ENCODE peak calls at places on chromosomes 16 and 17, in six cellular contexts. A is fibroblast of lung, I is HCT116, J is SK-N-SH, N is uterus, G is upper lobe of right lung. K is an unnamed sample.

GRCh38 chr17:50559674-50560184 is 786 bp upstream of the CACNA1G start:
- DNase-seq in G (no peak), N (peak), I (peak), J (peak), A (peak), K (no peak)

GRCh38 chr16:81315271-81316175 is 761 bp downstream of the GAN start:
- DNase-seq in J (peak), I (no peak), A (peak), N (peak), G (peak), K (peak)

GRCh38 chr16:87003414-87003755 is 313.8 kb downstream of the C16orf95 start:
- DNase-seq in N (no peak), G (no peak), I (no peak), A (no peak), J (no peak), K (no peak)

GRCh38 chr16:21625026-21625425 is 25.6 kb downstream of the METTL9 start:
- DNase-seq in N (no peak), A (no peak), J (no peak), G (no peak), I (no peak), K (no peak)

GRCh38 chr16:14289692-14290340 is 218.7 kb downstream of the MRTFB start:
- DNase-seq in J (peak), G (no peak), I (peak), N (no peak), A (peak), K (no peak)

GRCh38 chr16:47727131-47727530 is 266.0 kb downstream of the PHKB start:
- DNase-seq in G (no peak), N (no peak), J (no peak), A (no peak), I (no peak), K (no peak)

GRCh38 chr17:72730091-72730490 is 362.4 kb downstream of the SLC39A11 start:
- DNase-seq in J (no peak), N (no peak), G (no peak), A (peak), I (no peak), K (no peak)

GRCh38 chr16:1884155-1884760 is 12.3 kb upstream of the MEIOB start:
- DNase-seq in I (peak), J (peak), N (no peak), G (no peak), A (no peak), K (no peak)

GRCh38 chr16:30914849-30915248 is 8.5 kb upstream of the FBXL19 start:
- DNase-seq in I (no peak), G (no peak), J (no peak), A (no peak), N (no peak), K (no peak)

GRCh38 chr17:26818736-26819135 is 475.2 kb upstream of the WSB1 start:
- DNase-seq in A (peak), N (no peak), I (peak), J (no peak), G (no peak), K (peak)

GRCh38 chr17:20156196-20157077 is 147.3 kb downstream of the SPECC1 start:
- DNase-seq in J (peak), N (peak), G (peak), I (peak), A (peak), K (no peak)

GRCh38 chr17:42502091-42502490 is 34.0 kb upstream of the NAGLU start:
- DNase-seq in G (no peak), J (no peak), N (no peak), I (no peak), A (no peak), K (no peak)

GRCh38 chr17:9274119-9274445 is 252.8 kb downstream of the NTN1 start:
- DNase-seq in G (no peak), A (no peak), I (no peak), N (no peak), J (no peak), K (no peak)

GRCh38 chr17:43219746-43220380 is 8.2 kb downstream of the TMEM106A start:
- DNase-seq in I (no peak), A (no peak), G (peak), N (no peak), J (no peak), K (no peak)

GRCh38 chr17:58329035-58329807 is 626 bp upstream of the TSPOAP1 start:
- DNase-seq in A (no peak), J (peak), N (no peak), I (no peak), G (peak), K (peak)

GRCh38 chr16:622920-623280 is 7.9 kb upstream of the WFIKKN1 start:
- DNase-seq in J (no peak), I (no peak), N (no peak), G (no peak), A (no peak), K (no peak)

GRCh38 chr17:58156839-58157803 is 8.9 kb downstream of the OR4D1 start:
- DNase-seq in G (peak), A (no peak), N (no peak), J (peak), I (no peak), K (no peak)

GRCh38 chr17:63450551-63450950 is 4.4 kb upstream of the CYB561 start:
- DNase-seq in G (no peak), J (peak), A (no peak), N (no peak), I (no peak), K (no peak)

GRCh38 chr17:18968945-18969887 is 17.3 kb downstream of the SLC5A10 start:
- DNase-seq in N (peak), J (no peak), A (no peak), G (no peak), I (no peak), K (no peak)

GRCh38 chr17:45222273-45222993 is 748 bp downstream of the FMNL1 start:
- DNase-seq in A (no peak), J (peak), N (no peak), G (no peak), I (no peak), K (no peak)

DNA sequence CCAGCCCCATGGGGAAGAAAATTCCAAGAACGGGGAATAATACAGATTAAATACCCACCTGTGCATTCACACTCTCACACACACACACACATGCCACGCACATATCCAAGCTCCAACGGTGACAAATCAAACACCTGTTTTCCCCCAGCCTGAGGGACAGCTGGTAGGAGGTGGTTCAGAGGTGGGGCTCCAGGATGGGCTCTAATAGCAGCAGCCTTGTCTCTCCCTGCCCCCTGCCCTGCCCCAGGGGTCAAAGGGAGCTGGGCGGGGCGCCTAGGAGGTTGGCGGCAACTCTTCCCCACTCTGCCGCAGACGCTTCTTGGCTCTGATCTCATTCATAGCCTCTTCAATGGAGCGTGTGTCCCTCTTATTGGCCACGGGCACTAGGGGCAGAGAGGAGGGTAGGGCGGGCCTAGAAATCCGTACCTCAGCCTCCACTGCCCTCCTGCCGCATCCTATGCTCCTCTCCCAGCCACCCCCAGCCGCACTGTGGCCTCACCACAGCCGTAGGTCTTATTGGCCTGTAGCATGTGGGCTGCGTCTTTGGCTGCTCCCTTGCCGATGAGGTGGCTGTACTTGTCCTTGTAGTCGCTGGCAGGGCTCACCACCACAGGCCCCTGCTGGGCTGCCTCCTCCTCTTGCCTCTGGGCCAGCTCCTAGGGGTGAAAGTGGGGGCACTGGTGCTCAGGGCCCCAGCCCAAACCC is 8.2 kb downstream of the SPAG7 start:
- DNase-seq in I (no peak), A (no peak), N (no peak), G (no peak), J (no peak), K (no peak)
- H3K4me3 ChIP-seq in I (no peak), A (no peak), N (no peak), G (no peak), J (no peak), K (no peak)

GRCh38 chr16:74623214-74623842 is 16.4 kb upstream of the GLG1 start:
- DNase-seq in G (no peak), N (no peak), J (peak), A (peak), I (no peak), K (no peak)
- TF ChIP-seq CTCF in G (peak), N (peak), J (peak), A (peak), I (peak), K (peak)

DNA sequence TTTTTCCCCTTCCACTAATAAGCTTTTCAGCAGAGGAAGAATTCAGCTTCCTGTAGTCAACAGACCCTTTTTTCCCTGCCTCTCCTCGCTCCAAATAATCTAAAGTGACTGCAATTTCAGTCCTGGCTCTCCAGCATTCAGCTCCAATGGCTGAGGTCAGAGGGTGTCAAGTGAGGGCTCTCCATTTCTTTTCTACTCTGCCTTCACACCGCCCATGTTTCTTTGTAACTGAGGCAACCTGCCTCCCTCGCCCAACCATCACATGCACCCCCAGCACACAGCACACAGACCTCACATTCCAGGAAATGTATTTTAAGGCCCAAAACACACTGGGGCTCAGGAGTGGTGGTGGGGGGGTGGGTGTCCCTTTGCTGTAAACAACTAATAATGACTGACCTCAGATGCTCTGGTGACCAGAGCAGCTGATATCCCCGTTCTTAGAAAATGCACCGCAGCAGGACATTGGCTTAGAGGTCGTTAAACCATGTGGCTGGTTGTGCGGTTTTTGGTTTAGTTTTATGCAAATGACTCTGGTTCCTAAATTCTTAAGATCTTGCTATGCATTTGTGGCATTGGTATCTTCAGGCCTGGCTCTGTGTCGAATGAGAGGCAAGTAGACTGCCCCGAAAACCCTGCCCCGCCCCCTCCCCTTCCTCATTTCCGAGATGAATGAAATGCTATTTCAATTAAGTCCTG is 203.6 kb downstream of the ZFHX3 start:
- DNase-seq in N (no peak), I (no peak), A (no peak), J (no peak), G (no peak), K (no peak)
- H3K4me3 ChIP-seq in N (no peak), I (no peak), A (no peak), J (no peak), G (no peak), K (no peak)

DNA sequence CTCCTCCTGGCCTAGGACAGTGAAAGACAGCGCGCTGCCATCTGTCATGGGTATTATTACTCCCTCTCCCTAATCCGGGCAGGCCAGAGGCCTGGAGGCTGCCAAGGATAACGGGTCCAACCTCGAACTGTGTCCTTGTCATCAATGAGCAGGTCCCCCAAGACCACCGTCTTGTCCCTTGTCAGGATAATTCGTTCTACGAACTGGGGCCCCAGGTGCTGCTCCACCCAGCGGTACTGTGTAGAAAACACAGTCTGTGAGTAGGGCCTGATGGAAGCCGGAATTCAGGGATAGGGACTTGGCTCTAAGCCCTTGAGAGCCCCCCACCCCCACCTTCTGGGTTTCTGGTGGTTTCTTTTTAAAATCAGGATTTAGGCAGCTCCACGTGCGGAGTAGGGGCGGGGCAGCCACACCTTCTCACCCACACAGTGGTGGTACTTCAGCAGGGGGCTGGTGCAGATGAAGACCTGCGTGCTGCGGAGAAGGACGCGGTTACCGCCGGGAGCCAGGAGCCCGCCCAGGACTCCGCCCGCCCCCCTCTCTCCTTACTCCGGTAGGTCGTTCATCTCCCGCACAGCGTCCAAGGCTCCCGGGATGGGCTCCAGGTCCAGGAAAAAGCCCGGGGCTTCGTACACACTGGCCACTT is 787 bp downstream of the NT5C start:
- DNase-seq in J (peak), N (peak), I (peak), A (peak), G (peak), K (no peak)
- TF ChIP-seq CTCF in J (peak), N (peak), I (peak), A (peak), G (peak), K (peak)

GRCh38 chr17:562174-562573 is 152.5 kb downstream of the VPS53 start:
- DNase-seq in A (no peak), I (no peak), N (no peak), J (no peak), G (no peak), K (no peak)

GRCh38 chr17:559699-560378 is 154.8 kb downstream of the VPS53 start:
- DNase-seq in G (no peak), I (no peak), N (peak), J (no peak), A (peak), K (no peak)

GRCh38 chr17:561118-561517 is 153.5 kb downstream of the VPS53 start:
- DNase-seq in J (no peak), N (no peak), G (no peak), A (peak), I (no peak), K (no peak)

GRCh38 chr17:557371-557770 is 157.3 kb downstream of the VPS53 start:
- DNase-seq in J (no peak), I (no peak), N (no peak), A (no peak), G (no peak), K (no peak)

GRCh38 chr17:560379-560935 is 154.2 kb downstream of the VPS53 start:
- DNase-seq in J (no peak), I (no peak), A (no peak), G (no peak), N (no peak), K (no peak)
- H3K4me3 ChIP-seq in J (no peak), I (no peak), A (no peak), G (no peak), N (no peak), K (no peak)

GRCh38 chr17:68910256-68910705 is 44.9 kb downstream of the ABCA8 start:
- DNase-seq in N (peak), G (no peak), A (peak), J (no peak), I (no peak), K (no peak)

GRCh38 chr17:68908045-68908444 is 47.1 kb downstream of the ABCA8 start:
- DNase-seq in G (no peak), J (no peak), A (no peak), I (no peak), N (no peak), K (no peak)

GRCh38 chr17:68903294-68903693 is 51.9 kb downstream of the ABCA8 start:
- DNase-seq in A (no peak), G (no peak), J (no peak), I (no peak), N (no peak), K (no peak)

GRCh38 chr17:68909066-68909465 is 46.1 kb downstream of the ABCA8 start:
- DNase-seq in G (no peak), A (peak), I (peak), J (no peak), N (peak), K (peak)

GRCh38 chr17:68906638-68907037 is 48.6 kb downstream of the ABCA8 start:
- DNase-seq in A (peak), J (peak), N (no peak), I (peak), G (no peak), K (no peak)
- TF ChIP-seq CTCF in A (peak), J (peak), N (no peak), I (peak), G (peak), K (peak)

GRCh38 chr17:48037036-48037881 is at the start of gene COPZ2:
- DNase-seq in A (peak), N (peak), G (peak), I (no peak), J (peak), K (no peak)

GRCh38 chr17:48038687-48039086 is 1.1 kb upstream of the COPZ2 start:
- DNase-seq in A (no peak), G (no peak), I (no peak), N (no peak), J (no peak), K (no peak)

GRCh38 chr17:48036693-48037035 is 933 bp downstream of the COPZ2 start:
- DNase-seq in G (no peak), A (no peak), I (no peak), N (no peak), J (no peak), K (no peak)

GRCh38 chr17:48043171-48043570 is 5.0 kb upstream of the NFE2L1 start:
- DNase-seq in I (no peak), A (no peak), G (no peak), J (no peak), N (no peak), K (no peak)

DNA sequence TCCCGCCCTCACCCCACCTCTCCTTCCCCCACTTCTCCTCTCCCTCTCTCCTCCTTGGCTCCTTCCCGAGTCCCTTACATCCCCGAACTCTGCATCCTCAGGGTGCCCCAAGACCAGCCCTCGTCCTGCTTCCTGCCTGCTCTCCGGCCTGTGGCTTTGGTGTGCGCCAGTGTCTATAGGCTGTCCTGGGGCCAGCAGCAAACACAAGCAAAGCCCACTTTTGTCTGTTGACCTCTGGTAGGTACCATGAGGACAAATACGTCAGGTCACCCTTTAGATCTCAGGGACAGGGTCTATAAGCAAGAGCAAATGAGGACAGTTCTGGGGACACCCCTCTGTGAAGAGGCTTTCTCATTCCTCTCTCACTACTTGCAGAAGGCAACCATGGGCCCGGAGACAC is 327 bp upstream of the COPZ2 start:
- DNase-seq in J (no peak), G (no peak), N (no peak), A (no peak), I (no peak), K (no peak)
- H3K4me3 ChIP-seq in J (peak), G (peak), N (peak), A (peak), I (no peak), K (no peak)

GRCh38 chr17:35023538-35023937 is 40.0 kb downstream of the RFFL start:
- DNase-seq in A (no peak), G (no peak), I (no peak), J (no peak), N (no peak), K (no peak)

GRCh38 chr17:35019386-35020179 is 39.3 kb downstream of the LIG3 start:
- DNase-seq in A (no peak), N (no peak), I (no peak), J (no peak), G (no peak), K (no peak)

GRCh38 chr17:35021520-35022380 is 41.4 kb downstream of the LIG3 start:
- DNase-seq in A (no peak), J (no peak), I (no peak), G (no peak), N (no peak), K (no peak)

GRCh38 chr17:35025541-35025940 is 38.0 kb downstream of the RFFL start:
- DNase-seq in I (no peak), G (no peak), N (no peak), J (no peak), A (no peak), K (no peak)

GRCh38 chr17:35022536-35023063 is 40.9 kb downstream of the RFFL start:
- DNase-seq in I (no peak), J (no peak), A (peak), G (peak), N (peak), K (peak)
- TF ChIP-seq CTCF in I (no peak), J (peak), A (peak), G (peak), N (peak), K (no peak)